ENCODE peak calls at places on chromosomes 6 and 20, in ten cellular contexts. V, D, B, U, E, W, T, Z, K and J are unnamed samples.

GRCh38 chr6:119584088-119584487 is 234.5 kb upstream of the MAN1A1 start:
- DNase-seq in V (no peak), D (no peak), B (no peak), U (no peak), E (no peak), W (no peak), T (no peak), Z (no peak), K (no peak), J (no peak)

GRCh38 chr6:150373260-150373701 is 4.5 kb downstream of the IYD start:
- DNase-seq in V (no peak), D (no peak), B (peak), U (peak), E (no peak), W (no peak), T (no peak), Z (no peak), K (no peak), J (no peak)

GRCh38 chr6:18034798-18035202 is 47.4 kb upstream of the KIF13A start:
- DNase-seq in V (no peak), D (no peak), B (peak), U (no peak), E (no peak), W (no peak), T (no peak), Z (no peak), K (no peak), J (no peak)

GRCh38 chr6:75109025-75109424 is 96.8 kb downstream of the COL12A1 start:
- DNase-seq in V (no peak), D (no peak), B (no peak), U (no peak), E (no peak), W (no peak), T (no peak), Z (no peak), K (no peak), J (no peak)

GRCh38 chr6:134647861-134648260 is 302.0 kb downstream of the ALDH8A1 start:
- DNase-seq in V (no peak), D (no peak), B (no peak), U (no peak), E (no peak), W (no peak), T (no peak), Z (no peak), K (no peak), J (no peak)

GRCh38 chr20:4159765-4160490 is 144.6 kb upstream of the RNF24 start:
- DNase-seq in V (no peak), D (no peak), B (no peak), U (no peak), E (no peak), W (no peak), T (no peak), Z (no peak), K (no peak), J (no peak)

GRCh38 chr6:149012040-149012545 is 265.3 kb downstream of the UST start:
- DNase-seq in V (no peak), D (no peak), B (peak), U (peak), E (no peak), W (no peak), T (no peak), Z (no peak), K (no peak), J (no peak)

GRCh38 chr20:19936801-19937583 is 80.2 kb upstream of the NAA20 start:
- DNase-seq in V (no peak), D (no peak), B (no peak), U (no peak), E (no peak), W (peak), T (no peak), Z (no peak), K (no peak), J (peak)

GRCh38 chr20:63212393-63212730 is 3.6 kb downstream of the YTHDF1 start:
- DNase-seq in V (no peak), D (no peak), B (no peak), U (no peak), E (no peak), W (no peak), T (no peak), Z (no peak), K (no peak), J (no peak)

GRCh38 chr6:137631323-137631722 is 137.1 kb upstream of the OLIG3 start:
- DNase-seq in V (no peak), D (no peak), B (no peak), U (no peak), E (no peak), W (no peak), T (no peak), Z (no peak), K (no peak), J (no peak)

GRCh38 chr6:119476024-119476423 is 126.5 kb upstream of the MAN1A1 start:
- DNase-seq in V (no peak), D (no peak), B (no peak), U (no peak), E (no peak), W (no peak), T (no peak), Z (no peak), K (no peak), J (no peak)

GRCh38 chr6:154232013-154232920 is 124.3 kb downstream of the IPCEF1 start:
- DNase-seq in V (no peak), D (no peak), B (no peak), U (no peak), E (no peak), W (no peak), T (no peak), Z (no peak), K (no peak), J (no peak)

GRCh38 chr6:133317704-133318103 is 76.5 kb downstream of the EYA4 start:
- DNase-seq in V (no peak), D (no peak), B (no peak), U (no peak), E (no peak), W (no peak), T (no peak), Z (no peak), K (no peak), J (no peak)

GRCh38 chr6:105389543-105389942 is 13.3 kb downstream of the PREP start:
- DNase-seq in V (no peak), D (no peak), B (no peak), U (no peak), E (no peak), W (no peak), T (no peak), Z (no peak), K (no peak), J (no peak)

GRCh38 chr20:35561268-35561667 is 19.4 kb downstream of the ERGIC3 start:
- DNase-seq in V (peak), D (no peak), B (peak), U (peak), E (peak), W (peak), T (no peak), Z (no peak), K (no peak), J (no peak)

GRCh38 chr6:130836071-130836670 is 9.0 kb downstream of the SMLR1 start:
- DNase-seq in V (no peak), D (no peak), B (no peak), U (no peak), E (no peak), W (no peak), T (no peak), Z (no peak), K (no peak), J (no peak)

GRCh38 chr20:32450484-32451061 is 92.4 kb downstream of the ASXL1 start:
- DNase-seq in V (no peak), D (no peak), B (no peak), U (no peak), E (no peak), W (no peak), T (no peak), Z (no peak), K (no peak), J (no peak)

GRCh38 chr6:47057830-47058540 is 15.9 kb upstream of the ADGRF1 start:
- DNase-seq in V (no peak), D (no peak), B (no peak), U (no peak), E (no peak), W (no peak), T (no peak), Z (no peak), K (no peak), J (no peak)

GRCh38 chr20:40493551-40493950 is 195.5 kb downstream of the MAFB start:
- DNase-seq in V (no peak), D (no peak), B (no peak), U (no peak), E (no peak), W (no peak), T (no peak), Z (no peak), K (no peak), J (no peak)

GRCh38 chr6:37376078-37376743 is 22.4 kb downstream of the RNF8 start:
- DNase-seq in V (no peak), D (no peak), B (no peak), U (no peak), E (no peak), W (no peak), T (no peak), Z (no peak), K (no peak), J (no peak)

GRCh38 chr6:138012682-138013081 is 94.5 kb downstream of the PERP start:
- DNase-seq in V (no peak), D (no peak), B (no peak), U (no peak), E (no peak), W (no peak), T (no peak), Z (no peak), K (no peak), J (no peak)

GRCh38 chr6:154909821-154910220 is 85.3 kb upstream of the TIAM2 start:
- DNase-seq in V (no peak), D (no peak), B (no peak), U (no peak), E (no peak), W (no peak), T (no peak), Z (no peak), K (no peak), J (no peak)

GRCh38 chr20:37223053-37223452 is 38.6 kb downstream of the GHRH start:
- DNase-seq in V (no peak), D (no peak), B (peak), U (peak), E (no peak), W (peak), T (no peak), Z (no peak), K (no peak), J (no peak)

GRCh38 chr20:63101781-63102719 is 95.3 kb upstream of the BHLHE23 start:
- DNase-seq in V (no peak), D (peak), B (no peak), U (peak), E (peak), W (no peak), T (no peak), Z (peak), K (peak), J (no peak)

GRCh38 chr6:36576573-36576972 is 17.6 kb upstream of the SRSF3 start:
- DNase-seq in V (no peak), D (no peak), B (no peak), U (no peak), E (no peak), W (peak), T (no peak), Z (no peak), K (no peak), J (no peak)

GRCh38 chr6:136350914-136351313 is 61.3 kb upstream of the BCLAF1 start:
- DNase-seq in V (no peak), D (no peak), B (no peak), U (no peak), E (no peak), W (no peak), T (no peak), Z (no peak), K (no peak), J (no peak)

GRCh38 chr6:5617179-5617578 is 355.9 kb downstream of the FARS2 start:
- DNase-seq in V (no peak), D (no peak), B (no peak), U (no peak), E (no peak), W (no peak), T (no peak), Z (no peak), K (no peak), J (no peak)

GRCh38 chr6:16712250-16712930 is 48.9 kb downstream of the ATXN1 start:
- DNase-seq in V (no peak), D (no peak), B (no peak), U (no peak), E (peak), W (peak), T (no peak), Z (no peak), K (no peak), J (no peak)

GRCh38 chr6:126539022-126539421 is 199.1 kb downstream of the CENPW start:
- DNase-seq in V (no peak), D (no peak), B (peak), U (peak), E (no peak), W (no peak), T (no peak), Z (no peak), K (no peak), J (no peak)

GRCh38 chr20:17077030-17077429 is 149.8 kb upstream of the PCSK2 start:
- DNase-seq in V (peak), D (no peak), B (no peak), U (no peak), E (no peak), W (no peak), T (no peak), Z (no peak), K (no peak), J (no peak)

GRCh38 chr20:32830437-32830836 is 10.7 kb downstream of the MAPRE1 start:
- DNase-seq in V (no peak), D (no peak), B (no peak), U (no peak), E (no peak), W (peak), T (no peak), Z (no peak), K (no peak), J (no peak)

GRCh38 chr20:1087311-1087710 is 31.1 kb upstream of the PSMF1 start:
- DNase-seq in V (no peak), D (no peak), B (no peak), U (no peak), E (no peak), W (no peak), T (no peak), Z (no peak), K (no peak), J (no peak)

GRCh38 chr6:88725111-88725711 is 238.2 kb downstream of the RNGTT start:
- DNase-seq in V (no peak), D (no peak), B (no peak), U (no peak), E (no peak), W (peak), T (no peak), Z (no peak), K (peak), J (no peak)